ENCODE peak calls at places on chromosomes 7 and 10, in eight cellular contexts. H is sigmoid colon; Q is OCI-LY7; A is naive thymus-derived CD4-positive, alpha-beta T cell; V is small intestine; W is neural progenitor cell; F is right lobe of liver; U is heart left ventricle. I is an unnamed sample.

GRCh38 chr7:101563933-101564777 is 64.9 kb downstream of the MYL10 start:
- DNase-seq in H (no peak), Q (no peak), A (no peak), V (no peak), W (no peak), F (no peak), U (no peak), I (no peak)

GRCh38 chr10:79308969-79309665 is 38.2 kb upstream of the PPIF start:
- DNase-seq in H (no peak), Q (no peak), A (no peak), V (no peak), W (no peak), F (no peak), U (no peak), I (peak; percentile 53)

GRCh38 chr7:70506463-70506862 is 625.5 kb upstream of the GALNT17 start:
- DNase-seq in H (no peak), Q (peak; percentile 52), A (no peak), V (peak; percentile 69), W (peak; percentile 58), F (peak; percentile 61), U (peak; percentile 16), I (no peak)

GRCh38 chr7:83832009-83832408 is 183.1 kb upstream of the SEMA3E start:
- DNase-seq in H (no peak), Q (no peak), A (no peak), V (no peak), W (no peak), F (no peak), U (no peak), I (no peak)

GRCh38 chr7:158557441-158557755 is 30.2 kb downstream of the PTPRN2 start:
- DNase-seq in H (no peak), Q (no peak), A (no peak), V (no peak), W (no peak), F (no peak), U (no peak), I (no peak)

GRCh38 chr7:100384623-100385372 is 11.5 kb downstream of the PILRA start:
- DNase-seq in H (no peak), Q (no peak), A (no peak), V (no peak), W (no peak), F (no peak), U (no peak), I (no peak)

GRCh38 chr10:18260308-18260971 is 120.2 kb downstream of the CACNB2 start:
- DNase-seq in H (no peak), Q (no peak), A (no peak), V (no peak), W (peak; percentile 24), F (no peak), U (no peak), I (no peak)

GRCh38 chr7:47091141-47091540 is 490.8 kb downstream of the TNS3 start:
- DNase-seq in H (no peak), Q (no peak), A (no peak), V (no peak), W (no peak), F (no peak), U (no peak), I (no peak)

GRCh38 chr10:3186365-3186764 is 13.8 kb upstream of the PITRM1 start:
- DNase-seq in H (no peak), Q (no peak), A (peak; percentile 81), V (no peak), W (no peak), F (no peak), U (no peak), I (no peak)

GRCh38 chr7:107390921-107391320 is 78.9 kb upstream of the GPR22 start:
- DNase-seq in H (no peak), Q (no peak), A (no peak), V (no peak), W (peak; percentile 38), F (no peak), U (no peak), I (no peak)

GRCh38 chr10:59894114-59894513 is 12.2 kb downstream of the CCDC6 start:
- DNase-seq in H (peak; percentile 81), Q (no peak), A (no peak), V (no peak), W (no peak), F (no peak), U (peak; percentile 54), I (peak; percentile 72)

GRCh38 chr10:117626228-117626627 is 83.7 kb downstream of the EMX2 start:
- DNase-seq in H (no peak), Q (no peak), A (no peak), V (no peak), W (no peak), F (no peak), U (no peak), I (no peak)

GRCh38 chr10:102796407-102797176 is 40.6 kb downstream of the CYP17A1 start:
- DNase-seq in H (peak; percentile 96), Q (peak; percentile 73), A (peak; percentile 35), V (no peak), W (no peak), F (peak; percentile 87), U (peak; percentile 92), I (peak; percentile 79)

DNA sequence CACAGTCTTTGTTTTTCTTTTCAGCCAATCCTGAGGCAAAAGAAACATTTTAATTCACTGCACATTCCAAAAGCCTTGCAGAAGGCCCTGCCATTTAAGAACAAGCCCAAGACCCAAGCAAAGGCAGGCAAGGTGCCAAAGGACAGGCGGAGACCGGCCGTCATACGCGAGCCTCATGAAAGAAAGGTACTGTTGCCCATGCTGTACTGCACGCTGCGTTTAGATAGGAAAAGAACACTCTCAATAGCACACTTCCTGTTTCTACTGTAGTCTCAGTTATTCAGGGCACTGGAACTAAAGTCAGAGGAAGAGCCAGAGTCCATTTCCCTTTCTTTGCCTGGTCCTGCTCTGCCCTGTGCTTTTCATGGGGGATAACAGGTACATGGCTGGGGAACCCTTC is 47.6 kb downstream of the BMS1 start:
- DNase-seq in H (no peak), Q (no peak), A (no peak), V (no peak), W (no peak), F (no peak), U (no peak), I (no peak)
- H3K36me3 ChIP-seq in H (peaks cover 12% of the 10 kb centered on the region), Q (peaks cover 71% of the 10 kb centered on the region), A (peaks cover 57% of the 10 kb centered on the region), V (no peaks in the 10 kb centered on the region), W (no peaks in the 10 kb centered on the region), F (no peaks in the 10 kb centered on the region), U (peaks cover 33% of the 10 kb centered on the region), I (peaks cover 7% of the 10 kb centered on the region)

GRCh38 chr10:132562177-132562915 is 24.8 kb downstream of the INPP5A start:
- DNase-seq in H (peak; percentile 59), Q (no peak), A (no peak), V (no peak), W (no peak), F (no peak), U (no peak), I (no peak)
- H3K4me1 ChIP-seq in H (no peaks in the 10 kb centered on the region), Q (peaks cover 41% of the 10 kb centered on the region), A (peaks cover 5% of the 10 kb centered on the region), V (no peaks in the 10 kb centered on the region), W (no peaks in the 10 kb centered on the region), F (no peaks in the 10 kb centered on the region), U (peaks cover 3% of the 10 kb centered on the region), I (no peaks in the 10 kb centered on the region)

GRCh38 chr10:99779335-99779734 is 3.1 kb upstream of the ABCC2 start:
- DNase-seq in H (no peak), Q (peak; percentile 83), A (no peak), V (no peak), W (no peak), F (no peak), U (peak; percentile 7), I (no peak)
- H3K36me3 ChIP-seq in H (no peaks in the 10 kb centered on the region), Q (no peaks in the 10 kb centered on the region), A (no peaks in the 10 kb centered on the region), V (no peaks in the 10 kb centered on the region), W (no peaks in the 10 kb centered on the region), F (no peaks in the 10 kb centered on the region), U (no peaks in the 10 kb centered on the region), I (no peaks in the 10 kb centered on the region)

GRCh38 chr10:124651402-124651887 is 92.7 kb downstream of the FAM53B start:
- DNase-seq in H (no peak), Q (no peak), A (no peak), V (no peak), W (no peak), F (no peak), U (no peak), I (no peak)
- H3K4me1 ChIP-seq in H (no peaks in the 10 kb centered on the region), Q (peaks cover 25% of the 10 kb centered on the region), A (peaks cover 74% of the 10 kb centered on the region), V (peaks cover 45% of the 10 kb centered on the region), W (peaks cover 24% of the 10 kb centered on the region), F (no peaks in the 10 kb centered on the region), U (peaks cover 67% of the 10 kb centered on the region), I (peaks cover 23% of the 10 kb centered on the region)

DNA sequence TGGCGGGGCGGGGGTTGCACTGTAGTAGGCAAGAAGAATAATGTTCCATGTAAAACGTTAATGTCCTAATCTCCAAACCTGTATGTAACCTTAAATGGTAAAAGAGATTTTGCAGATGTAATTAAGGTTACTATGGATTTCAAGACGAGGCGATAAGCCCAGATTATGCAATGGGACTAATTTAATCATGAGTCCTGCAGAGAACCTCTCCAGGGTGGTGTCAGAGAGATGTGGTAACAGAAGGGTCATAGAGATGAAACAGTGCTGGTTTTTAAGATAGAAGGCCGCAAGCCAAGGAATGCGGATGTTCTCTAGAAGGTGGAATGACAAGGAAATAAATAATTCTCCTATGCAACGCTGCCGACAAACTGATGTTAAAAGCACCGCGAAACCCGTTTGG is 57.1 kb downstream of the UBE3C start:
- DNase-seq in H (no peak), Q (no peak), A (no peak), V (no peak), W (no peak), F (no peak), U (no peak), I (no peak)
- H3K36me3 ChIP-seq in H (peaks cover 6% of the 10 kb centered on the region), Q (peaks cover 86% of the 10 kb centered on the region), A (peaks cover 45% of the 10 kb centered on the region), V (peaks cover 6% of the 10 kb centered on the region), W (peaks cover 3% of the 10 kb centered on the region), F (no peaks in the 10 kb centered on the region), U (peaks cover 33% of the 10 kb centered on the region), I (peaks cover 6% of the 10 kb centered on the region)